ENCODE peak calls at places on chromosome 9, in four cellular contexts. M, G, I and C are unnamed samples.

GRCh38 chr9:81661339-81661738 is 28.0 kb downstream of the TLE1 start:
- DNase-seq in I (no peak), M (no peak), G (peak; percentile 47), C (no peak)

GRCh38 chr9:129486496-129487306 is 134.2 kb downstream of the C9orf50 start:
- DNase-seq in G (no peak), I (no peak), M (no peak), C (no peak)

GRCh38 chr9:110031511-110032173 is 176.3 kb downstream of the C9orf152 start:
- DNase-seq in I (no peak), G (no peak), M (no peak), C (peak; percentile 86)

GRCh38 chr9:93898502-93899426 is 56.4 kb downstream of the BARX1 start:
- DNase-seq in I (no peak), G (no peak), M (no peak), C (no peak)

GRCh38 chr9:117247271-117247670 is 167.6 kb downstream of the ASTN2 start:
- DNase-seq in M (no peak), I (no peak), G (peak; percentile 34), C (no peak)

GRCh38 chr9:123679330-123679987 is 250.5 kb downstream of the DENND1A start:
- DNase-seq in M (no peak), I (peak; percentile 96), G (no peak), C (no peak)

GRCh38 chr9:117413346-117414219 is 1.3 kb downstream of the ASTN2 start:
- DNase-seq in M (no peak), I (no peak), G (peak; percentile 23), C (no peak)

GRCh38 chr9:123102380-123103113 is 69.1 kb downstream of the GPR21 start:
- DNase-seq in G (peak; percentile 31), I (no peak), M (no peak), C (peak; percentile 6)

GRCh38 chr9:82621446-82621845 is 441.5 kb downstream of the RASEF start:
- DNase-seq in G (no peak), I (no peak), M (no peak), C (peak; percentile 18)

GRCh38 chr9:135130266-135130976 is 43.0 kb downstream of the OLFM1 start:
- DNase-seq in M (no peak), G (peak; percentile 82), I (peak; percentile 33), C (no peak)

GRCh38 chr9:15087031-15087417 is 176.8 kb upstream of the FREM1 start:
- DNase-seq in M (no peak), I (no peak), G (no peak), C (no peak)

GRCh38 chr9:6783753-6784152 is 26.0 kb downstream of the KDM4C start:
- DNase-seq in G (no peak), M (no peak), I (no peak), C (no peak)

GRCh38 chr9:4854191-4854590 is 61.4 kb downstream of the RCL1 start:
- DNase-seq in I (no peak), M (no peak), G (no peak), C (no peak)

GRCh38 chr9:105205787-105206511 is 38.5 kb upstream of the SLC44A1 start:
- DNase-seq in G (no peak), M (no peak), I (no peak), C (peak; percentile 32)

GRCh38 chr9:111316796-111317195 is 13.2 kb downstream of the OR2K2 start:
- DNase-seq in I (no peak), M (no peak), G (no peak), C (no peak)

GRCh38 chr9:81474792-81475191 is 214.6 kb downstream of the TLE1 start:
- DNase-seq in M (no peak), I (no peak), G (no peak), C (no peak)

GRCh38 chr9:107281164-107281563 is 1.9 kb upstream of the RAD23B start:
- DNase-seq in M (no peak), G (no peak), I (no peak), C (no peak)

GRCh38 chr9:13113751-13114150 is 165.7 kb downstream of the MPDZ start:
- DNase-seq in I (no peak), M (no peak), G (no peak), C (peak; percentile 14)

GRCh38 chr9:88387733-88388202 is 476 bp upstream of the SPIN1 start:
- DNase-seq in G (peak; percentile 62), M (no peak), I (no peak), C (peak; percentile 52)

GRCh38 chr9:101381118-101381517 is 3.7 kb downstream of the BAAT start:
- DNase-seq in M (no peak), G (no peak), I (no peak), C (no peak)

GRCh38 chr9:108476574-108476973 is 379.2 kb downstream of the ACTL7B start:
- DNase-seq in M (no peak), I (no peak), G (no peak), C (peak; percentile 65)

GRCh38 chr9:122807271-122807900 is 7.5 kb downstream of the OR1K1 start:
- DNase-seq in G (no peak), I (no peak), M (no peak), C (no peak)

DNA sequence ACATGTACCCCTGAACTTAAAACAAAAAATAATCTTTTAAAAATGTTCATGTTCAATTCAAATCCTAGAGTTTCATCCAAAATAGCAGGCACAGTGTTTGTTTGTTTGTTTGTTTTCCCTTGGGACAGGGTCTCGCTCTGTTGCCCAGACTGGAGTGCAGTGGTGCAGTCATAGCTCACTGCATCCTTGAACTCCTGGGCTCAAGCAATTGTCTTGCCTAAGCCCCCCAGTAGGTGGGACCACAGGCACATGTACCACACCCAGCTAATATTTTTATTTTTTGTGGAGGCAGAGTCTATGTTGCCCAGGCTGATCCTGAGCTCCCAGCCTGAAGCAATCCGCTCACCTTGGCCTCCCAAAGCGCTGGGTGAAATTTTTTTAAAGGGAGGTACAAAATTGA is 5.0 kb upstream of the POLR1E start:
- DNase-seq in I (no peak), M (no peak), G (no peak), C (no peak)
- TF ChIP-seq CTCF in I (no peak), M (no peak), G (no peak), C (no peak)

GRCh38 chr9:137169764-137170460 is at the start of gene LRRC26:
- DNase-seq in I (no peak), M (no peak), G (no peak), C (no peak)
- TF ChIP-seq EZH2 in I (no peak), M (no peak), G (peak; percentile 0), C (no peak)

GRCh38 chr9:72304538-72304937 is 60.5 kb downstream of the ZFAND5 start:
- DNase-seq in M (no peak), I (no peak), G (no peak), C (no peak)
- H3K4me1 ChIP-seq in M (peaks cover 2% of the 10 kb centered on the region), I (peaks cover 20% of the 10 kb centered on the region), G (no peaks in the 10 kb centered on the region), C (no peaks in the 10 kb centered on the region)

GRCh38 chr9:124840300-124840833 is 12.9 kb upstream of the WDR38 start:
- DNase-seq in G (no peak), I (no peak), M (no peak), C (no peak)
- TF ChIP-seq CTCF in G (peak; percentile 60), I (peak; percentile 48), M (peak; percentile 59), C (peak; percentile 54)